ENCODE peak calls at places on chromosomes 12 and 14, in five cellular contexts. Y is thoracic aorta, T is Caco-2, B is cardiac muscle cell, U is tibial artery. Z is an unnamed sample.

GRCh38 chr12:75917704-75918103 is 113.9 kb downstream of the PHLDA1 start:
- DNase-seq in T (no peak), Y (no peak), B (no peak), U (no peak), Z (no peak)

GRCh38 chr12:43105426-43105981 is 446.5 kb downstream of the ADAMTS20 start:
- DNase-seq in U (no peak), B (peak; percentile 27), Y (no peak), T (no peak), Z (no peak)

GRCh38 chr14:34046799-34047520 is 96.1 kb upstream of the EGLN3 start:
- DNase-seq in U (no peak), B (no peak), Y (no peak), T (peak; percentile 26), Z (no peak)

GRCh38 chr12:123363743-123364531 is 710 bp downstream of the SBNO1 start:
- DNase-seq in Y (no peak), B (peak; percentile 17), U (no peak), T (peak; percentile 30), Z (no peak)

GRCh38 chr14:100623961-100624360 is 36.7 kb upstream of the BEGAIN start:
- DNase-seq in Y (no peak), U (no peak), T (no peak), B (no peak), Z (no peak)

GRCh38 chr14:69037790-69038448 is 58.8 kb upstream of the ACTN1 start:
- DNase-seq in Y (no peak), B (no peak), T (no peak), U (no peak), Z (no peak)

GRCh38 chr12:230925-231671 is 17.1 kb upstream of the SLC6A12 start:
- DNase-seq in T (no peak), B (no peak), U (no peak), Y (no peak), Z (no peak)

GRCh38 chr12:109880938-109881337 is 597 bp upstream of the GLTP start:
- DNase-seq in B (no peak), T (no peak), Y (no peak), U (no peak), Z (no peak)

GRCh38 chr14:53603994-53604393 is 352.6 kb downstream of the BMP4 start:
- DNase-seq in T (no peak), U (no peak), Y (no peak), B (no peak), Z (no peak)

GRCh38 chr12:93804392-93805179 is 127.4 kb downstream of the CRADD start:
- DNase-seq in U (no peak), T (no peak), B (no peak), Y (no peak), Z (no peak)

GRCh38 chr12:39628836-39629235 is 9.2 kb upstream of the ABCD2 start:
- DNase-seq in U (no peak), Y (no peak), B (no peak), T (no peak), Z (no peak)

GRCh38 chr12:39627914-39628313 is 8.3 kb upstream of the ABCD2 start:
- DNase-seq in T (no peak), U (no peak), Y (no peak), B (no peak), Z (no peak)

GRCh38 chr12:39638178-39638577 is 18.6 kb upstream of the ABCD2 start:
- DNase-seq in Y (no peak), B (peak; percentile 7), T (no peak), U (no peak), Z (no peak)

GRCh38 chr12:39632670-39633069 is 13.1 kb upstream of the ABCD2 start:
- DNase-seq in U (no peak), T (no peak), Y (no peak), B (no peak), Z (no peak)
- TF ChIP-seq CTCF in U (no peak), T (no peak), Y (no peak), B (no peak), Z (no peak)

DNA sequence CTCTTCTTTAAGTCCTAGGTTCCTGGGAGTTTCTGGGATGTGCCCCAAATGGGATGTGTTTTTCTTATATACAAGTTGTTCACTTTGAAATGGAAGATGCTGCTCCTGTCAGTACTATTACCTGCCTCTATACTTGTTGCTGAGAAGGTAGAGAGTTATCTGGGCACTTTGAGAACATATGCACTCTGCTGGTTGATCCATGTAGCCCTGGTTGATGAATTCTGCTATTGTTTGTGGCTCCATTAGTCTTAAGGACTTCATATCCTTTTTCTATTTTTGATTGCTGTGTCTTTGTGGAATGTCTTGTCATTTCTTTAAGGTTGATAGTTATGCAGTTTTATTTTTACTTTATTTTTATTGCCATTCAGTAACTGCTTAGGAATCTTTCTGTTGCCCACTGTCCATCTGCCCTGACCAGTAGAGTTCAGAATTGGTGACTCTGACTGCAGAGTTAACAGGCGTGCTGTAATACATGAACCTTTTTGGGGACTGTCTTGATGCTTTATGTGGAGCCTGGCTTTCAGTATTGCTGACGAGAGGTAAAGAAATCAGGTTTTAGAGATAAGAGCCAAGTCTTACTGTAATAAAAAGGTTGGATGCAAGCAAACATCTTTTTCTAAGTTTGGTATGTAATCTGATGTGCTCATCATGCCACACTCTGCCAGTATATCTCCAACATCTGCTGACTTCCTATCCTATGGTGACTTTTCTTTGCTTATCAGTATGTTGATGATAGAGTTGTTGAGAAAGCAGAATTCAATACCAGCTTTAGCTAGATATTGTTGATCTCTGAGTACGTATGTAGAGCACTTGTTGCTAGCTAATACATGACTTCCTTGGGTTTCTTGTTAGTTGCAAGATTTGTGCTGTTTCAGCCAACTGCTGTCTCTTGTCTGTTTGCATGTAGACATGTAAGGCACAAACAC is 1.6 kb downstream of the GMPR2 start:
- DNase-seq in T (no peak), U (no peak), B (no peak), Y (no peak), Z (no peak)
- H3K36me3 ChIP-seq in T (peaks cover 3% of the 10 kb centered on the region), U (peaks cover 46% of the 10 kb centered on the region), B (peaks cover 23% of the 10 kb centered on the region), Y (peaks cover 35% of the 10 kb centered on the region), Z (no peaks in the 10 kb centered on the region)

GRCh38 chr14:41825622-41826021 is 218.9 kb downstream of the LRFN5 start:
- DNase-seq in U (no peak), Y (no peak), B (no peak), T (no peak), Z (no peak)

DNA sequence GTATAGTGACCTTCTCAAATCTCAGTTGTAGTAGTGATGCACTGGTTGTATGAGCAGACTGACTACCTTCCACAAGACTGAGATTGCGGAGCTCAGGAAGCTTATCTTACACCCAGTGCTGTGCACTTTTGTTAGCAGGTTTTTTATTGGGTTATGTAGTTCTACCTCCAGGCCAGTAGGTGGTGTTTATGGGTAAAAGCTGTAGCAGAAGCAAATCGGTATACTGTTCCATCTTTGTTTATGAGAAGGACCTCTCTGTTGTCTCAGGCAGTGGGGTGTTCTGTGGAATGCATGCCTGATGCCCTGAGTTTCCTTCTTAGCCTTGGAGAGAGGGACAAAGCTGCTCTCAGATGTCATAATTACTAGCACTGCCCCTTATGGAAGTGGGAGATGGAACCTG is 217.8 kb downstream of the LRFN5 start:
- DNase-seq in B (no peak), Y (no peak), T (no peak), U (no peak), Z (no peak)
- TF ChIP-seq CTCF in B (no peak), Y (no peak), T (peak; percentile 16), U (no peak), Z (no peak)

DNA sequence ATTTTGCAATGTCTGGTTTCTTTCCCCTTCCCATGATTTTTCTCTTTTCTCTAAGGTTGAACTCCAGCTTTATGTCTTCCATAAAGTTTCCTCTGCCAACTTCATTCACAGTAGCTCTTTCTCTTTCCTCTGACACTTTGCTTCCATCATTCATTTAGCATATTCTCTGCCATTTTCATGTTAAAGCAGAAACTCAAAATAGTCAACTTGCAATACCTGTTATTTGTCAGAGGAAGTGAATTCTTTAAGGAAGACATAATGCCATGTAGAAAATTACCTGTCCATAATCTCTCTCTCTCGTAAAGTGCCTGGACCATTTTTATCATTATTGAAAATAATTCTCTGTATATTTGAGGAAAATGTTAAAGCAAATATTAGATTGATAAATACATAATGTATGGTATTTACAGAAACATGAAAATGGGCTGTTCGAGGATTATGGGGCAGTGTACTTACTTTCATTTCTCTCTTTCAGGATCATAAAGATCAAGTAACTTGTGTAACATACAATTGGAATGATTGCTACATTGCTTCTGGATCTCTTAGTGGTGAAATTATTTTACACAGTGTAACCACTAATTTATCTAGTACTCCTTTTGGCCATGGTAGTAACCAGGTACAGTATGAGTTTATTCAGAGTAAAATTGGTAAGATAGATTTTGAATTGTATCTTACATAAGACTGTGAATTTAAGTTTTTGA is 12.6 kb downstream of the NEDD1 start:
- DNase-seq in T (no peak), Y (no peak), B (no peak), U (no peak), Z (no peak)
- H3K36me3 ChIP-seq in T (no peaks in the 10 kb centered on the region), Y (peaks cover 6% of the 10 kb centered on the region), B (no peaks in the 10 kb centered on the region), U (peaks cover 17% of the 10 kb centered on the region), Z (no peaks in the 10 kb centered on the region)

DNA sequence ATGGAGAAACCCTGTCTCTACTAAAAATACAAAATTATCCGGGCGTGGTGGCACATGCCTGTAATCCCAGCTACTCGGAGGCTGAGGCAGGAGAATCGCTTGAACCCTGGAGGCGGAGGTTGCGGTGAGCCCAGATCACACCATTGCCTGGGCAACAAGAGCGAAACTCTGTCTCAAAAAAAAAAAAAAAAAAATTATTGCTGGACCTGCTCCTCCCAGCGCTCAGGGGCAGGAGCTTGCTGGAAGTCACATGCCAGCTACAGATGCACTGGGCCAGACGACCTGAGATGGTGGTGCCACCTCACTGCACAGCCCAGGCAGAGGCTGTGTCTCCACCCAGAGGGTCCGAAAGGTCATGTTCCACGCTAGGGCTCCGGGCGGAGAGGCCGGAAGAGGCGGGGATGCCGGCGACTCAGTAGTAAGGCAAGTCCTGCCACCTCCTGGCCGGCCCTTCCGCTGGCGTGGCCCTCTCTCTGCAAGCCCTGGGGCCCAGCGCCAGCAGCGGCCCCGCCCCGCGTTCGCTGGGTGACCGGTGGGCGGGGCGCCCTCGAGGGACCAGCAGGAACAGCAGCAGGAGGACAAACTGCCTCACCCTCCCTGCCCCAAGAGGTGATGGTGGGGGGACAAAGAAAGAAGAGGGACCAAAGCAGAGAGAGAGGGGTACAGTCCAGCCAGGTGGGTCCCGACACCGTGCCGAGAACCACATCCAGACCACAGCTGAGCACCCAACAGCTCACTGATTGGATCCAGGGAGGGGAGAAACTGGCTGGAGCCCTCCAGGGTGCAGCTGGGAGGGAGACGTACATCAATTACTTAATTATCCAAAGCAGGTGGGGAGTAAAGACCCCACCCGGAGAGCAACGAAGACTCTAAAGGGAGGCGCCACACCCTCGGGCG is 3.6 kb upstream of the RHOF start:
- DNase-seq in T (peak; percentile 96), U (peak; percentile 97), B (peak; percentile 89), Y (peak; percentile 89), Z (peak; percentile 91)
- TF ChIP-seq CTCF in T (peak; percentile 33), U (peak; percentile 23), B (peak; percentile 37), Y (peak; percentile 26), Z (peak; percentile 50)

DNA sequence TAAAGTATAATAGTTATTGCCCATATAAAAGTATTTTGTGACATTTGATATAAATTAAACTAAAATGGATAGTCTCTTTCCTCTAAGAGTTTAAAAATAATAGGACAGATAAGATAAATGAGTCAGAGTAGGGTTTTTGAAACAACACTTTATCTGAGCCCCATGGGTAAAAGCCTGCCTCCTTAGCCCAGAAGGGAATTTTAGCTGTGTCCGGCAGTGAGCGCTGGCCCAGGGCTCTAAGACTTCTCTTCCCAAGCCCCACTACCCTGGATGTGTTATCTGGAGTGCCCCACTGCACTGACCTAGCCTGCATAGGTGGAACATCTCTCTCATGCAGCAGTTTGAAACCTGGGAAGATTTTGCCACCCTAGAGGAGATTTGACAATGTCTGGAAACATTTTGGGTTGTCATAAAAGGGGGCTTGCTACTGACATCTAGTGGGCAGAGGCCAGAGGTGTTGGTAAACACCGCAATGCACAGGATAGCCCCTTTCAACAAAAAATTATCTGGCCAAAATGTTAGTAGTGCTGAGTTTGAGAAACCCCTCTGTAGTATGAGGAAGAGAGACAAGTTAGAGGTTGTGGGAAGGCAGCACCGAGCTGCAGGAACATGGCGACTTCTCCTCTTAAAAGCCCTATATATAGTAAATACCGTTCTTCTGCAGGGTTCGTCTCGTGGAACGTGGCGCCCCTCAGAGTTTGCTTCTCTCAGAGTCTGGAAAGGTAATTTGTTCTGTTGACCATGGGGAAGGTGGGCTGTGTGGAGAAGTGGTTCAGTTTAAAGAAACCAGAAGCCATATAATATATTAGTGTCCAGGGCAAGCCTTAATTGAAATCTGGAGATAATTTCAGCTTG is 29.3 kb upstream of the ATF1 start:
- DNase-seq in T (peak; percentile 54), Y (no peak), U (no peak), B (peak; percentile 60), Z (no peak)
- H3K36me3 ChIP-seq in T (peaks cover 9% of the 10 kb centered on the region), Y (peaks cover 34% of the 10 kb centered on the region), U (peaks cover 100% of the 10 kb centered on the region), B (peaks cover 38% of the 10 kb centered on the region), Z (no peaks in the 10 kb centered on the region)